ENCODE peak calls at places on chromosomes 16 and 17, in seven cellular contexts. L is GOT3; K is NT2/D1; E is stimulated activated CD4-positive, alpha-beta T cell treated with anti-CD3 and anti-CD28 coated beads, Interleukin-12 subunit alpha, Interleukin-12 subunit beta, amount 100 ng/mL, for 4 hours; P is AG08396; J is HS-5; D is LHCN-M2. M is an unnamed sample.

GRCh38 chr16:68436581-68436980 is 11.7 kb downstream of the SMPD3 start:
- DNase-seq in J (no peak), E (no peak), K (peak; percentile 47), P (no peak), L (no peak), D (no peak), M (no peak)

GRCh38 chr16:68992521-68992920 is 112.9 kb upstream of the HAS3 start:
- DNase-seq in L (no peak), E (no peak), K (no peak), P (peak; percentile 26), D (peak; percentile 78), J (peak; percentile 58), M (no peak)

GRCh38 chr17:596287-596686 is 118.4 kb downstream of the VPS53 start:
- DNase-seq in L (no peak), E (no peak), K (no peak), J (no peak), P (no peak), D (peak; percentile 53), M (no peak)

GRCh38 chr17:63954402-63955063 is 18.2 kb downstream of the SCN4A start:
- DNase-seq in K (no peak), L (no peak), D (no peak), P (no peak), J (no peak), E (no peak), M (no peak)

GRCh38 chr16:44655-45054 is 8.8 kb downstream of the POLR3K start:
- DNase-seq in L (no peak), P (no peak), D (no peak), E (no peak), J (no peak), K (no peak), M (no peak)

GRCh38 chr17:68707032-68707431 is 105.9 kb upstream of the FAM20A start:
- DNase-seq in J (no peak), E (no peak), L (no peak), D (peak; percentile 76), P (peak; percentile 57), K (no peak), M (no peak)

GRCh38 chr16:87305505-87306391 is 11.4 kb downstream of the C16orf95 start:
- DNase-seq in E (no peak), K (no peak), L (no peak), J (no peak), P (peak; percentile 64), D (no peak), M (no peak)

GRCh38 chr16:68264128-68265077 is at the start of gene SLC7A6:
- DNase-seq in E (peak; percentile 84), D (peak; percentile 76), P (peak; percentile 93), L (no peak), K (no peak), J (no peak), M (peak; percentile 58)

GRCh38 chr16:35391328-35391727 is 1931.9 kb downstream of the TP53TG3F start:
- DNase-seq in L (no peak), K (peak; percentile 44), P (no peak), D (peak; percentile 7), E (no peak), J (peak; percentile 0), M (no peak)

GRCh38 chr16:53123753-53124152 is 69.0 kb downstream of the CHD9 start:
- DNase-seq in J (no peak), K (no peak), D (peak; percentile 39), E (no peak), P (no peak), L (no peak), M (no peak)

GRCh38 chr16:17802566-17802965 is 331.8 kb upstream of the XYLT1 start:
- DNase-seq in K (no peak), D (no peak), P (no peak), E (no peak), J (no peak), L (no peak), M (no peak)

GRCh38 chr16:3020604-3021448 is 658 bp downstream of the TNFRSF12A start:
- DNase-seq in E (peak; percentile 42), K (no peak), D (peak; percentile 93), J (peak; percentile 78), P (peak; percentile 94), L (peak; percentile 61), M (no peak)

GRCh38 chr17:43367588-43368242 is 31.1 kb upstream of the ARL4D start:
- DNase-seq in L (peak; percentile 66), K (no peak), J (peak; percentile 88), E (no peak), P (peak; percentile 76), D (peak; percentile 94), M (peak; percentile 21)

GRCh38 chr17:60161598-60162330 is 12.0 kb downstream of the CA4 start:
- DNase-seq in E (no peak), L (no peak), K (no peak), J (no peak), P (peak; percentile 16), D (no peak), M (no peak)